ENCODE peak calls at places on chromosomes 11 and 22, in eight cellular contexts. Q is hepatocyte, K is heart left ventricle, L is AG09309, X is H9, P is heart right ventricle, D is AG09319, F is endothelial cell. J is an unnamed sample.

GRCh38 chr22:50079689-50080465 is 5.3 kb downstream of the MLC1 start:
- DNase-seq in K (no peak), Q (no peak), X (no peak), L (no peak), P (no peak), F (no peak), D (no peak), J (no peak)

GRCh38 chr22:49824936-49825335 is 2.7 kb downstream of the BRD1 start:
- DNase-seq in L (no peak), F (no peak), Q (no peak), P (no peak), K (no peak), X (no peak), D (no peak), J (no peak)

GRCh38 chr22:39253427-39254070 is 8.8 kb upstream of the PDGFB start:
- DNase-seq in P (peak), K (peak), D (no peak), X (no peak), Q (peak), L (peak), F (no peak), J (no peak)

GRCh38 chr11:7677071-7677470 is 3.8 kb upstream of the CYB5R2 start:
- DNase-seq in D (no peak), L (peak), P (no peak), K (no peak), Q (no peak), F (no peak), X (no peak), J (no peak)

GRCh38 chr11:36211735-36212430 is 77.3 kb downstream of the COMMD9 start:
- DNase-seq in Q (no peak), L (no peak), X (no peak), F (no peak), K (no peak), P (no peak), D (no peak), J (no peak)

GRCh38 chr11:19164230-19164855 is 37.4 kb downstream of the CSRP3 start:
- DNase-seq in X (no peak), Q (no peak), K (no peak), D (no peak), L (no peak), P (no peak), F (no peak), J (no peak)

GRCh38 chr22:46349681-46350080 is 14.2 kb downstream of the TRMU start:
- DNase-seq in X (no peak), P (no peak), Q (no peak), D (no peak), K (no peak), L (no peak), F (no peak), J (no peak)

GRCh38 chr22:36184433-36185035 is 17.1 kb downstream of the APOL4 start:
- DNase-seq in L (peak), P (no peak), F (no peak), Q (no peak), K (no peak), X (no peak), D (no peak), J (no peak)

GRCh38 chr11:110525883-110526282 is 96.1 kb downstream of the FDX1 start:
- DNase-seq in L (peak), X (no peak), Q (peak), D (peak), K (no peak), P (no peak), F (no peak), J (no peak)

GRCh38 chr11:15327786-15328231 is 213.1 kb downstream of the INSC start:
- DNase-seq in D (no peak), L (no peak), X (peak), P (peak), F (peak), Q (peak), K (peak), J (peak)

GRCh38 chr11:65251476-65251875 is 10.3 kb upstream of the POLA2 start:
- DNase-seq in X (no peak), P (no peak), L (peak), Q (no peak), D (no peak), K (no peak), F (no peak), J (no peak)

GRCh38 chr11:8292351-8292750 is 28.7 kb upstream of the LMO1 start:
- DNase-seq in K (no peak), Q (no peak), L (no peak), P (no peak), D (no peak), X (peak), F (no peak), J (no peak)

GRCh38 chr11:720642-721346 is 14.8 kb downstream of the EPS8L2 start:
- DNase-seq in Q (peak), D (no peak), P (no peak), L (no peak), F (no peak), K (no peak), X (peak), J (peak)

GRCh38 chr11:29321293-29322132 is 695.3 kb downstream of the KCNA4 start:
- DNase-seq in K (no peak), Q (peak), F (no peak), P (no peak), L (no peak), X (no peak), D (no peak), J (no peak)

GRCh38 chr11:31419138-31419537 is 49.5 kb downstream of the DNAJC24 start:
- DNase-seq in K (no peak), Q (no peak), F (no peak), X (no peak), P (no peak), D (no peak), L (no peak), J (no peak)

GRCh38 chr11:44036811-44037657 is 10.7 kb upstream of the ACCSL start:
- DNase-seq in K (peak), P (peak), D (peak), X (peak), L (peak), Q (peak), F (peak), J (peak)

GRCh38 chr11:86718553-86718952 is 46.1 kb upstream of the ME3 start:
- DNase-seq in D (no peak), P (no peak), K (no peak), L (no peak), Q (no peak), X (no peak), F (no peak), J (no peak)

GRCh38 chr11:121473064-121473777 is 20.5 kb upstream of the SORL1-AS1 start:
- DNase-seq in K (no peak), Q (no peak), P (no peak), L (peak), D (no peak), F (no peak), X (no peak), J (no peak)

GRCh38 chr22:39574779-39575551 is 4.4 kb downstream of the CACNA1I start:
- DNase-seq in F (no peak), D (peak), X (no peak), P (no peak), Q (peak), K (no peak), L (peak), J (no peak)

GRCh38 chr11:3950996-3951662 is 95.7 kb downstream of the STIM1 start:
- DNase-seq in K (no peak), L (no peak), Q (peak), F (no peak), X (no peak), P (no peak), D (no peak), J (no peak)

GRCh38 chr11:18383388-18384156 is 10.8 kb upstream of the LDHA start:
- DNase-seq in L (peak), Q (peak), X (peak), D (peak), F (peak), P (peak), K (peak), J (no peak)

GRCh38 chr11:59271811-59272327 is 59.1 kb upstream of the MPEG1 start:
- DNase-seq in L (no peak), Q (no peak), F (no peak), X (no peak), P (no peak), K (no peak), D (no peak), J (no peak)

GRCh38 chr11:65288706-65289536 is 25.7 kb upstream of the CDC42EP2 start:
- DNase-seq in F (no peak), L (no peak), K (no peak), D (peak), X (no peak), Q (no peak), P (no peak), J (no peak)

GRCh38 chr22:23772315-23773246 is at the start of gene MMP11:
- DNase-seq in Q (peak), L (no peak), D (no peak), K (peak), F (peak), X (peak), P (peak), J (peak)

GRCh38 chr11:38323961-38324761 is 1726.1 kb upstream of the RAG2 start:
- DNase-seq in P (no peak), D (no peak), X (peak), Q (no peak), F (no peak), K (no peak), L (no peak), J (no peak)

GRCh38 chr22:23833911-23834317 is 4.9 kb downstream of the DERL3 start:
- DNase-seq in D (no peak), P (no peak), L (no peak), X (no peak), K (no peak), Q (no peak), F (no peak), J (no peak)

GRCh38 chr22:32044913-32045312 is 1.9 kb downstream of the SLC5A1 start:
- DNase-seq in L (no peak), X (no peak), Q (peak), F (no peak), P (no peak), K (no peak), D (no peak), J (no peak)

GRCh38 chr11:95994340-95994728 is 70.4 kb upstream of the MTMR2 start:
- DNase-seq in X (no peak), P (no peak), Q (no peak), F (no peak), K (no peak), D (no peak), L (no peak), J (no peak)

GRCh38 chr11:3093281-3094191 is 36.3 kb upstream of the CARS1 start:
- DNase-seq in F (no peak), L (no peak), Q (no peak), D (no peak), K (no peak), X (peak), P (no peak), J (no peak)

GRCh38 chr22:20283674-20284066 is 15.6 kb upstream of the RTN4R start:
- DNase-seq in Q (no peak), F (no peak), P (no peak), D (no peak), X (no peak), K (no peak), L (no peak), J (no peak)

GRCh38 chr11:3890806-3891205 is 35.3 kb downstream of the STIM1 start:
- DNase-seq in D (no peak), K (no peak), F (no peak), L (no peak), P (no peak), Q (no peak), X (no peak), J (no peak)

GRCh38 chr11:122628691-122629555 is 26.6 kb upstream of the UBASH3B start:
- DNase-seq in F (peak), K (peak), L (no peak), D (peak), Q (peak), P (peak), X (peak), J (peak)

GRCh38 chr11:122637538-122637937 is 18.0 kb upstream of the UBASH3B start:
- DNase-seq in K (no peak), X (no peak), D (no peak), P (no peak), F (no peak), L (no peak), Q (no peak), J (no peak)

GRCh38 chr11:122634507-122634906 is 21.0 kb upstream of the UBASH3B start:
- DNase-seq in L (no peak), X (peak), F (peak), P (no peak), Q (peak), K (no peak), D (peak), J (no peak)

GRCh38 chr11:122632178-122632824 is 23.2 kb upstream of the UBASH3B start:
- DNase-seq in K (no peak), P (no peak), D (no peak), L (no peak), F (no peak), Q (no peak), X (no peak), J (no peak)

DNA sequence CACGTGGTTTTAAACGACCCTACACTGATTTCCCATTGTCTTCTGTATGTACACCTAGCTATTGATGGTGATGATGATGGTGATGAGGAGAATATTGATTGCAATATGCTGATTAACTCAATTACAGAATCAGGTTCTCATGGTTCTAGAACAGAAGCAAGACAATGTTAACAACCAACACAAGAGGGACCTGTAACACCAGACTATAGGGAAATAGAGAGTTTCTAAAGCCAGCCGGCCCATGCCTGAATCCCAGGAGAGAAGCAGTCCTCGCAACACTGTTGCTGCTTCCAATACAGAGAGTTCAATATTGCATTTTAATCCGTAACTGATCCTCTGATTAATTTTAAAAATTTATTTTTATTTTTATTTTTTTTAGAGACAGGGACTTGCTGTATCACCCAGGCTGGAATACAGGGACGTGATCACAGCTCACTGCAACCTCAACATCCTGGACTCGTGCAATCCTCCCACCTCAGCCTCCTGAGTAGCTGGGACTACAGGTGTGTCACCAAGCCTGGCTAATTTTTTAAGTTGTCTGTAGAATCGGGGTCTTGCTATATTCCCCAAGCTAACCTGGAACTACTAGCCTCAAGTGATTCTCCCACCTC is 22.2 kb upstream of the UBASH3B start:
- DNase-seq in P (peak), X (peak), Q (peak), F (peak), D (no peak), L (no peak), K (no peak), J (no peak)
- TF ChIP-seq CTCF in P (peak), X (peak), Q (peak), F (no peak), D (peak), L (peak), K (peak), J (peak)

GRCh38 chr11:61955031-61955415 is 4.9 kb downstream of the BEST1 start:
- DNase-seq in F (peak), K (peak), X (peak), Q (peak), P (peak), L (peak), D (peak), J (no peak)
- TF ChIP-seq CTCF in F (no peak), K (peak), X (peak), Q (peak), P (peak), L (peak), D (peak), J (no peak)

GRCh38 chr11:62238151-62238550 is 3.9 kb upstream of the SCGB1D2 start:
- DNase-seq in Q (no peak), X (no peak), K (no peak), L (no peak), F (no peak), P (no peak), D (no peak), J (no peak)

GRCh38 chr11:62236187-62236586 is 5.9 kb upstream of the SCGB1D2 start:
- DNase-seq in D (no peak), K (no peak), P (no peak), L (no peak), F (no peak), Q (no peak), X (no peak), J (no peak)

GRCh38 chr11:62237499-62237898 is 4.5 kb upstream of the SCGB1D2 start:
- DNase-seq in P (no peak), Q (no peak), D (no peak), K (no peak), F (no peak), X (no peak), L (no peak), J (no peak)

DNA sequence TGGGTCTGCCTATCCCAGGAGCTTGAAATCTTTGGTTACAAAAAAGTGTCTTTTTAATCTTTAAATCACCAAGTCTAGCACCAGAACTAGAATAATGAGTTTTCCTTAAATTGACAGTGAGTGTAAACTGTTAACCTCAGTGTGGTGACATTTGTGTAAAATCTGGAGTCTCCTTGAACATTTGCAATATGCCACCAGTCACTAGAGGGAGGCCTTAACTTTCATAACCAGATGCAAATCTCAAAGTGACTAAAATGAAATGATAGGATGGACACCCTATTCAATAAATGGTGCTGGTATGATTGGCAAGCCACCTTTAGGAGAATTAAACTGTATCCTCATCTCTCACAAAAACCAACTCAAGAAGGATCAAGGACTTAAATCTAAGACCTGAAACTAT is 8.3 kb upstream of the SCGB1D2 start:
- DNase-seq in F (no peak), P (no peak), D (no peak), L (no peak), K (no peak), X (no peak), Q (no peak), J (no peak)
- TF ChIP-seq CTCF in F (no peak), P (no peak), D (no peak), L (peak), K (no peak), X (no peak), Q (peak), J (no peak)

DNA sequence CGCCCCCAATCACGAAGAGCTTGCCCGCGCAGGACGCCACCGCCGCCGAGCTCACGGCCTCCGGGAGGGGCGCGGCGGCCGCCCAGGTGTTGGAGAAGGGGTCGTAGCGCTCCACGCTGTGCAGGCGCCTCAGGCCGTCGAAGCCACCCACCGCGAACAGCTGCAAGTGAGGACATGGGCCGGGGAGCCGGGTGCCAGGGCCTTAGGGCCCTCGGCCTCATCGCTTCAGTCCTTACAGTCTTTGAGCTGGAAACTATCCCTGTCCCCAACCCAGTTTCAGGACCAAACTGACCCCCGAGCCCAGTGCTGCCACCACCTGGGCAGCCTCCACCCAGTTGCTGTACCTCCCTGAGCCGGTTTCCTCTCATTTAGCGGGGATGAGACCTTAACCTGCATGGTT is 7.6 kb downstream of the KLHL35 start:
- DNase-seq in Q (no peak), D (no peak), L (no peak), K (no peak), F (peak), P (no peak), X (peak), J (no peak)
- TF ChIP-seq CTCF in Q (peak), D (peak), L (peak), K (no peak), F (peak), P (no peak), X (peak), J (peak)

GRCh38 chr22:29152381-29153138 is 53.1 kb upstream of the EMID1 start:
- DNase-seq in K (no peak), F (no peak), L (no peak), D (no peak), X (peak), Q (no peak), P (peak), J (no peak)

GRCh38 chr22:29155966-29156365 is 49.7 kb upstream of the EMID1 start:
- DNase-seq in K (no peak), L (no peak), P (no peak), F (no peak), X (no peak), Q (no peak), D (no peak), J (no peak)

GRCh38 chr22:29156507-29156906 is 49.2 kb upstream of the EMID1 start:
- DNase-seq in F (peak), D (no peak), P (no peak), K (no peak), L (no peak), Q (peak), X (peak), J (no peak)

GRCh38 chr22:29152045-29152380 is 53.7 kb upstream of the EMID1 start:
- DNase-seq in X (peak), K (no peak), D (no peak), Q (no peak), L (no peak), F (peak), P (no peak), J (no peak)

GRCh38 chr22:29154364-29155048 is 51.2 kb upstream of the EMID1 start:
- DNase-seq in Q (peak), X (peak), F (peak), P (peak), D (peak), K (peak), L (no peak), J (peak)
- TF ChIP-seq CTCF in Q (peak), X (peak), F (peak), P (peak), D (peak), K (peak), L (peak), J (peak)

DNA sequence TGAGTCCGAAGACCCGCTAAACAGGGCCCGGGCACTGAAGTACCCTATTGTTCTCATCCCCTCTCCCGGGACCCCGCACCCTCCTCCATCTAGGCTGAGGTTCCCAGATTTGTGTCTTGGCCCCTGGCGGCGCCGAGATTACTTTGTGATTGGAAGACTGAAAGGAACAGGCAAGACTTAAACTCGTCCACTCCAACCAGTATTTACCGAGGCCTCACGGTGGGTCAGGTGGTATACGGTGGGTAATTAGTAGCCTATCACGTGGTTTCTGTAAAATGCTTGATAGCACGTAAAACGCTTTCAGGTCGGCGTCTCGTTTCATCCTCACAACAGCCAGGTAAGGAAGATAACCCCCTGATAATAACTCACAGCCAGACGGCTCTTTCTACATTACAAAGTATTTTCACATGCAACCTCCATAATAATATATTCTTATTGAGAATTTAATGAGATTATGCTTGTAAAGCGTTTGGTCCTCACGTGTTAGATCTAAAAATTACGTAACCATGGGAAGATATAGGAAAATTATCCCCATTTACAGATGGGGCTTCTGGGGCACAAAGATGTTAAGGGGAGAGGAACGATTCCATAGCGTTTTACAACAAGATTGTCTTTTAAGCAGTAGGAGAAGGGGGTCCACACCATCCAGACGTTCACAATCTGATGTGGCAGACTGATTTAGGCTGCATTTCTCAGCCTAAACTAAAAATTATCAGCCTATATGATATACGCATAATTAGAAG is 642 bp upstream of the PIK3C2A start:
- DNase-seq in L (no peak), D (no peak), K (no peak), P (peak), F (peak), X (peak), Q (peak), J (no peak)
- TF ChIP-seq CTCF in L (no peak), D (no peak), K (no peak), P (no peak), F (no peak), X (no peak), Q (no peak), J (no peak)

J was measured in neural crest cell.